ENCODE peak calls at places on chromosomes 6 and 20, in four cellular contexts. L, Q, S and F are unnamed samples.

GRCh38 chr20:56781108-56781739 is 152.1 kb downstream of the TFAP2C start:
- DNase-seq in Q (no peak), L (no peak), S (no peak), F (no peak)

GRCh38 chr6:161264181-161264580 is 9.7 kb downstream of the AGPAT4 start:
- DNase-seq in L (no peak), S (no peak), Q (no peak), F (no peak)

GRCh38 chr20:44223721-44224120 is 13.2 kb upstream of the OSER1 start:
- DNase-seq in S (no peak), Q (no peak), L (no peak), F (no peak)

GRCh38 chr20:19070681-19071441 is 141.6 kb upstream of the SLC24A3 start:
- DNase-seq in L (no peak), Q (no peak), S (no peak), F (no peak)

GRCh38 chr6:161257778-161258457 is 15.9 kb downstream of the AGPAT4 start:
- DNase-seq in S (no peak), L (no peak), Q (no peak), F (no peak)

GRCh38 chr6:26525818-26526217 is 12.3 kb upstream of the HMGN4 start:
- DNase-seq in Q (no peak), L (no peak), S (no peak), F (no peak)

GRCh38 chr20:40568200-40568599 is 120.8 kb downstream of the MAFB start:
- DNase-seq in L (no peak), Q (no peak), S (no peak), F (no peak)

GRCh38 chr20:52035977-52036376 is 155.6 kb downstream of the ZFP64 start:
- DNase-seq in Q (no peak), L (no peak), S (no peak), F (no peak)

GRCh38 chr6:70900061-70900460 is 56.8 kb downstream of the B3GAT2 start:
- DNase-seq in L (no peak), S (no peak), Q (no peak), F (no peak)

GRCh38 chr6:150301871-150302800 is 66.7 kb upstream of the IYD start:
- DNase-seq in L (no peak), Q (no peak), S (no peak), F (no peak)

GRCh38 chr6:116291701-116292396 is 12.1 kb upstream of the TSPYL1 start:
- DNase-seq in L (no peak), Q (no peak), S (no peak), F (no peak)

GRCh38 chr6:46927066-46927465 is 5.3 kb upstream of the ADGRF5 start:
- DNase-seq in S (no peak), Q (no peak), L (no peak), F (no peak)

GRCh38 chr6:136762022-136762975 is 30.0 kb downstream of the MAP3K5 start:
- DNase-seq in L (no peak), Q (no peak), S (no peak), F (no peak)

GRCh38 chr6:92023410-92023940 is 1395.9 kb downstream of the EPHA7 start:
- DNase-seq in S (no peak), Q (no peak), L (no peak), F (no peak)

GRCh38 chr6:157368359-157369049 is 12.5 kb upstream of the ZDHHC14 start:
- DNase-seq in L (peak; percentile 16), S (no peak), Q (no peak), F (no peak)

GRCh38 chr6:60643870-60644269 is 1642.2 kb downstream of the KHDRBS2 start:
- DNase-seq in L (no peak), S (no peak), Q (peak; percentile 2), F (no peak)

GRCh38 chr20:38224534-38224933 is 36.0 kb downstream of the KIAA1755 start:
- DNase-seq in L (no peak), S (no peak), Q (no peak), F (no peak)

GRCh38 chr6:119145111-119145510 is 66.6 kb upstream of the FAM184A start:
- DNase-seq in Q (no peak), L (no peak), S (no peak), F (no peak)

GRCh38 chr6:168093634-168094033 is 14.6 kb upstream of the FRMD1 start:
- DNase-seq in Q (no peak), L (no peak), S (no peak), F (no peak)

GRCh38 chr6:111871207-111871606 is 2.0 kb downstream of the FYN start:
- DNase-seq in Q (no peak), L (peak; percentile 22), S (peak; percentile 18), F (no peak)

GRCh38 chr6:111624391-111625098 is 18.9 kb upstream of the TRAF3IP2 start:
- DNase-seq in S (no peak), L (no peak), Q (no peak), F (no peak)

GRCh38 chr6:96522469-96523009 is 933 bp downstream of the UFL1 start:
- DNase-seq in S (no peak), Q (no peak), L (no peak), F (peak; percentile 16)

GRCh38 chr6:151704383-151704782 is 103.1 kb upstream of the ESR1 start:
- DNase-seq in S (no peak), L (peak; percentile 32), Q (no peak), F (no peak)

GRCh38 chr6:119147101-119148053 is 68.9 kb upstream of the FAM184A start:
- DNase-seq in S (no peak), L (peak; percentile 43), Q (no peak), F (peak; percentile 84)

GRCh38 chr20:41618807-41619294 is 674 bp upstream of the CHD6 start:
- DNase-seq in L (no peak), S (no peak), Q (no peak), F (no peak)

GRCh38 chr20:34222208-34222607 is 19.0 kb upstream of the ASIP start:
- DNase-seq in L (no peak), Q (no peak), S (no peak), F (no peak)

GRCh38 chr6:4805553-4806307 is 29.5 kb downstream of the CDYL start:
- DNase-seq in Q (peak; percentile 79), L (no peak), S (no peak), F (no peak)

GRCh38 chr6:26358511-26358981 is 6.5 kb upstream of the BTN3A2 start:
- DNase-seq in L (no peak), Q (no peak), S (no peak), F (peak; percentile 82)

GRCh38 chr6:5261545-5262109 is 314 bp downstream of the FARS2 start:
- DNase-seq in S (no peak), Q (no peak), L (no peak), F (no peak)